ENCODE peak calls at places on chromosome 20, in four cellular contexts. One of them, this sample, is unnamed.

GRCh38 chr20:33648396-33649004 is 13.6 kb upstream of the C20orf144 start:
- DNase-seq in H9: no peak
- DNase-seq in lower lobe of right lung: no peak
- DNase-seq in endothelial cell of umbilical vein: no peak
- DNase-seq in this sample: no peak

GRCh38 chr20:41140226-41141133 is 3.1 kb downstream of the PLCG1 start:
- DNase-seq in H9: no peak
- DNase-seq in lower lobe of right lung: no peak
- DNase-seq in endothelial cell of umbilical vein: no peak
- DNase-seq in this sample: no peak

GRCh38 chr20:31864521-31865400 is 5.6 kb downstream of the DUSP15 start:
- DNase-seq in H9: no peak
- DNase-seq in lower lobe of right lung: no peak
- DNase-seq in endothelial cell of umbilical vein: no peak
- DNase-seq in this sample: no peak

GRCh38 chr20:48720256-48721020 is 107.4 kb downstream of the PREX1 start:
- DNase-seq in H9: no peak
- DNase-seq in lower lobe of right lung: no peak
- DNase-seq in endothelial cell of umbilical vein: no peak
- DNase-seq in this sample: no peak

GRCh38 chr20:38414769-38415450 is 20.2 kb downstream of the SNHG17 start:
- DNase-seq in H9: peak; percentile 24
- DNase-seq in lower lobe of right lung: no peak
- DNase-seq in endothelial cell of umbilical vein: no peak
- DNase-seq in this sample: no peak

GRCh38 chr20:51223163-51223562 is 200.3 kb upstream of the KCNG1 start:
- DNase-seq in H9: no peak
- DNase-seq in lower lobe of right lung: no peak
- DNase-seq in endothelial cell of umbilical vein: no peak
- DNase-seq in this sample: no peak

GRCh38 chr20:11917663-11918062 is at the start of gene BTBD3:
- DNase-seq in H9: no peak
- DNase-seq in lower lobe of right lung: peak; percentile 43
- DNase-seq in endothelial cell of umbilical vein: peak; percentile 86
- DNase-seq in this sample: no peak

GRCh38 chr20:58511364-58511763 is 3.8 kb downstream of the APCDD1L start:
- DNase-seq in H9: no peak
- DNase-seq in lower lobe of right lung: no peak
- DNase-seq in endothelial cell of umbilical vein: peak; percentile 64
- DNase-seq in this sample: no peak

GRCh38 chr20:25191689-25192088 is 3.8 kb upstream of the ENTPD6 start:
- DNase-seq in H9: no peak
- DNase-seq in lower lobe of right lung: no peak
- DNase-seq in endothelial cell of umbilical vein: no peak
- DNase-seq in this sample: no peak

GRCh38 chr20:38434310-38434741 is 802 bp downstream of the SNHG17 start:
- DNase-seq in H9: no peak
- DNase-seq in lower lobe of right lung: peak; percentile 52
- DNase-seq in endothelial cell of umbilical vein: peak; percentile 50
- DNase-seq in this sample: no peak

GRCh38 chr20:38853759-38854158 is 48.3 kb downstream of the PPP1R16B start:
- DNase-seq in H9: no peak
- DNase-seq in lower lobe of right lung: no peak
- DNase-seq in endothelial cell of umbilical vein: no peak
- DNase-seq in this sample: no peak

GRCh38 chr20:19991826-19992225 is 25.3 kb upstream of the NAA20 start:
- DNase-seq in H9: no peak
- DNase-seq in lower lobe of right lung: no peak
- DNase-seq in endothelial cell of umbilical vein: peak; percentile 18
- DNase-seq in this sample: no peak

GRCh38 chr20:33388268-33388667 is 13.1 kb downstream of the CDK5RAP1 start:
- DNase-seq in H9: no peak
- DNase-seq in lower lobe of right lung: no peak
- DNase-seq in endothelial cell of umbilical vein: no peak
- DNase-seq in this sample: no peak

GRCh38 chr20:58636396-58636982 is 14.6 kb upstream of the STX16 start:
- DNase-seq in H9: no peak
- DNase-seq in lower lobe of right lung: no peak
- DNase-seq in endothelial cell of umbilical vein: no peak
- DNase-seq in this sample: no peak

GRCh38 chr20:32482251-32483220 is 102.6 kb downstream of the NOL4L start:
- DNase-seq in H9: peak; percentile 68
- DNase-seq in lower lobe of right lung: peak; percentile 78
- DNase-seq in endothelial cell of umbilical vein: peak; percentile 35
- DNase-seq in this sample: no peak

GRCh38 chr20:20594171-20594530 is 118.3 kb downstream of the RALGAPA2 start:
- DNase-seq in H9: no peak
- DNase-seq in lower lobe of right lung: no peak
- DNase-seq in endothelial cell of umbilical vein: peak; percentile 25
- DNase-seq in this sample: no peak

GRCh38 chr20:58568441-58568931 is 53.3 kb upstream of the APCDD1L start:
- DNase-seq in H9: no peak
- DNase-seq in lower lobe of right lung: no peak
- DNase-seq in endothelial cell of umbilical vein: no peak
- DNase-seq in this sample: no peak

GRCh38 chr20:21376631-21377030 is 20.7 kb downstream of the NKX2-4 start:
- DNase-seq in H9: no peak
- DNase-seq in lower lobe of right lung: no peak
- DNase-seq in endothelial cell of umbilical vein: no peak
- DNase-seq in this sample: no peak

GRCh38 chr20:33649201-33649631 is 12.9 kb upstream of the C20orf144 start:
- DNase-seq in H9: no peak
- DNase-seq in lower lobe of right lung: peak; percentile 78
- DNase-seq in endothelial cell of umbilical vein: no peak
- DNase-seq in this sample: no peak

GRCh38 chr20:49979030-49979832 is 3.5 kb upstream of the SNAI1 start:
- DNase-seq in H9: peak; percentile 86
- DNase-seq in lower lobe of right lung: peak; percentile 59
- DNase-seq in endothelial cell of umbilical vein: peak; percentile 48
- DNase-seq in this sample: peak; percentile 78

GRCh38 chr20:12394786-12395185 is 477.1 kb downstream of the BTBD3 start:
- DNase-seq in H9: peak; percentile 69
- DNase-seq in lower lobe of right lung: no peak
- DNase-seq in endothelial cell of umbilical vein: no peak
- DNase-seq in this sample: no peak

GRCh38 chr20:53622247-53623114 is 28.8 kb upstream of the ZNF217 start:
- DNase-seq in H9: no peak
- DNase-seq in lower lobe of right lung: no peak
- DNase-seq in endothelial cell of umbilical vein: no peak
- DNase-seq in this sample: no peak

GRCh38 chr20:53623454-53624206 is 30.0 kb upstream of the ZNF217 start:
- DNase-seq in H9: peak; percentile 64
- DNase-seq in lower lobe of right lung: no peak
- DNase-seq in endothelial cell of umbilical vein: peak; percentile 85
- DNase-seq in this sample: peak; percentile 86

GRCh38 chr20:53623127-53623453 is 29.5 kb upstream of the ZNF217 start:
- DNase-seq in H9: no peak
- DNase-seq in lower lobe of right lung: no peak
- DNase-seq in endothelial cell of umbilical vein: no peak
- DNase-seq in this sample: no peak

GRCh38 chr20:53617791-53618489 is 24.3 kb upstream of the ZNF217 start:
- DNase-seq in H9: no peak
- DNase-seq in lower lobe of right lung: no peak
- DNase-seq in endothelial cell of umbilical vein: no peak
- DNase-seq in this sample: peak; percentile 24

DNA sequence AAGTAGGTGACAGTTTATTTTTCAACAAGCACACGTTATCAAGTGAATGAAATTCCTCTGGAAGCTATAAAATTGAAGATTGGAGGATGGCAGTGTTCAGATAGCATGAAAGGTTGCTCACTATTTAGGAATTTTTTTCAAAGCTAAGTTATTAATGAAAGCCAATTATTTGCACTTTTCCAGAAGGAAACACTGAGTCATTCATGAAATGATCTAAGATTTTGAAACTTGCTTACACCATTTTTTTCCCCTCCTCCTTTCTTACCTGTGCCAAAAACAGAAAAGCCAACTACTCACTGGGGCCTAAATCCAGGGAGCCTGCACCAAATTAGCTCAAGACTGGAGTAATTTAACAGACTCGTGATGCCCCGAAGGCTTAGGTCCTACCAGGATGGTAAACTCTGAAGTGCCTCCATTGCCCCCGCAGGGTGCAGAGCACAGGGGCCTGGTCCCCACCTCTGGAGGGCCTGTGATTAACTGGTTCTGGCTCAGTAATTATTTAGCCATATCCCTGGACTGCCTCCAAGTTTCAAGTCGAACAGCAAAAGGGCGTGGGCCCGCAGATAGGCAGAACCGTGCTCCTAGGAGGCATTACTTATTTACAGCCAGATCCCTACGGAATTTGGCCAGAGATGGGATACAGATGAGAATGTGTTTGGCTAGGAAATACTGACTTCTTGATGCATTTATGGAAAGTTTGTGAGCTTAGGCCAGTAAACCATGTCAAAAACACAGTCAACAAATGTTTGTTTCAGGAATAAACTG is 28.0 kb upstream of the ZNF217 start:
- DNase-seq in H9: no peak
- DNase-seq in lower lobe of right lung: no peak
- DNase-seq in endothelial cell of umbilical vein: peak; percentile 92
- DNase-seq in this sample: peak; percentile 76
- TF ChIP-seq CTCF in H9: no peak
- TF ChIP-seq CTCF in lower lobe of right lung: no peak
- TF ChIP-seq CTCF in endothelial cell of umbilical vein: no peak
- TF ChIP-seq CTCF in this sample: no peak

DNA sequence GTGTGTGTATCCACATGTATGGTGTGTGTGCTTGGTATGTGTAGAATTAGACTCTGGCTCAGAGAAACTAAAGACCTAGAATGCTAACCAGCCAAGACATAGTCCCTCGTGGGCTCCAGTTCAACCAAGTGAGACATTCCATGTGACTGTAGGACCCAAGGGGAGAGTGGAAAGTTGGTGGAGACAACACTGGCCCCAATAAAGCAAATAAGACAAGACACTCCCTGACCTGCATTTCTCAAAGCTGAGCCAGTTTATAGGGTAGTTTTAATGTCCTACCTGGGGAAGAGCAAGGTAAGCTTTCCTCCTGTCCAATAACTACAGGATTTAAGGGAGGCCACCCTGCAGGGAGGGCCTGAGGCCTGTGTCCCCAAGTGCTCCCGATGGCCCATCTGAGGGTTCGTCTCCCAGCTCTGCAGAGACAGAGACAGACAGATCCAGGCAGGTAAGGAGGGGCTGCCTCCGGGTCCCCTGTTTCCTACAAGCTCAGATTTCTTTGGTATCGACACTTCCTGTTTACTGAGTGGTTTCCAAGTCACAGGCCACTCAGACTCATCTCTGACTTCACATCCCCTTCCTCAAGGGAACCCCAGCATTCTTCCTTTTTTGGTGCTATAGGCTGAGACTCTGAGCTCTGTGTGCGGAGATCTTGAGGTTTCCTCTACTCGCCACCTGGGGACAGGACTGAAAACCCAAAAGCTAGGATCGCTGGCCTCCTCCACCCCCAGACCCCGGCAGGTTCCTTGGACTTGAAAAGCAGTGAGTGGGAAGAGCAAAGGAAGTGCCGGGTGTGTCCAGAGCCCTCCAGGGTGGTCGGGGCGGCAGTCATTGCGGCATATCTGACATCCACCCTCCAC is 92.4 kb downstream of the PRND start:
- DNase-seq in H9: no peak
- DNase-seq in lower lobe of right lung: no peak
- DNase-seq in endothelial cell of umbilical vein: peak; percentile 58
- DNase-seq in this sample: no peak
- H3K4me1 ChIP-seq in H9: no peaks in the 10 kb centered on the region
- H3K4me1 ChIP-seq in lower lobe of right lung: peaks cover 70% of the 10 kb centered on the region
- H3K4me1 ChIP-seq in endothelial cell of umbilical vein: peaks cover 28% of the 10 kb centered on the region
- H3K4me1 ChIP-seq in this sample: peaks cover 2% of the 10 kb centered on the region

GRCh38 chr20:62083312-62083711 is 17.6 kb upstream of the TAF4 start:
- DNase-seq in H9: no peak
- DNase-seq in lower lobe of right lung: no peak
- DNase-seq in endothelial cell of umbilical vein: no peak
- DNase-seq in this sample: no peak
- TF ChIP-seq CTCF in H9: no peak
- TF ChIP-seq CTCF in lower lobe of right lung: no peak
- TF ChIP-seq CTCF in endothelial cell of umbilical vein: no peak
- TF ChIP-seq CTCF in this sample: no peak

DNA sequence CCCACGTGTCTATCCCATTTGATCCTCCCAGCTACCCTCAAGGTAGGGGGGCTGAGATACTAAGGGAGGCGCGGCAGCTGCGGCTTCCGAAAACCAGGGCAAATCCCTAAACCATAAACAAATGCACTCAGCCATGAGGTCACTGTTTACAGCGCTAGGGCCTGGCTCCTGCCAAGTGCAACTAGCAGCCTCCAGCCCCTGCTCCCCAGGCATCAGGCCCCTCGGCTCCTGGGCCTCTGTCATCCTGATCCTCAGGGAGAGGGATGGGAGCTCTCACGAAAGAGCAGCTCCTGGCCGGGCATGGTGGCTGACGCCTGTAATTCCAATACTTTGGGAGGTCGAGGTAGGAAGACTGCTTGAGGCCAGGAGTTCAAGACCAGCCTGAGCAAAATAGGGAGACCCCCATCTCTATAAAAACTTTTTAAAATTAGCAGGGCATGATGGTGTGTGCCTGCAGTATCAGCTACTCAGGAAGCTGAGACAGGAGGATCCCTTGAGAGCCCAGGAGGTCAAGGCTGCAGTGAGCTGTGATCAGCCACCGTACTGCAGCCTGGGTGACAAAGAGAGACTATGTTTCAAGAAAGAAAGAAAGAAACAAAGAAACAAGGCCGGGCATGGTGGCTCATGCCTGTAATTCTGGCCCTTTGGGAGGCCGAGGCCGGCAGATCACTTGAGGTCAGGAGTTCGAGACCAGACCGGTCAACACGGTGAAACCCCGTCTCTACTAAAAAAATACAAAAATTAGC is 42.5 kb upstream of the TLDC2 start:
- DNase-seq in H9: no peak
- DNase-seq in lower lobe of right lung: no peak
- DNase-seq in endothelial cell of umbilical vein: peak; percentile 30
- DNase-seq in this sample: no peak
- H3K4me1 ChIP-seq in H9: no peaks in the 10 kb centered on the region
- H3K4me1 ChIP-seq in lower lobe of right lung: peaks cover 84% of the 10 kb centered on the region
- H3K4me1 ChIP-seq in endothelial cell of umbilical vein: peaks cover 41% of the 10 kb centered on the region
- H3K4me1 ChIP-seq in this sample: peaks cover 56% of the 10 kb centered on the region

GRCh38 chr20:426564-426963 is 18.5 kb downstream of the RBCK1 start:
- DNase-seq in H9: no peak
- DNase-seq in lower lobe of right lung: no peak
- DNase-seq in endothelial cell of umbilical vein: no peak
- DNase-seq in this sample: no peak
- TF ChIP-seq CTCF in H9: no peak
- TF ChIP-seq CTCF in lower lobe of right lung: no peak
- TF ChIP-seq CTCF in endothelial cell of umbilical vein: no peak
- TF ChIP-seq CTCF in this sample: no peak

GRCh38 chr20:35292504-35293285 is 470 bp upstream of the FAM83C start:
- DNase-seq in H9: no peak
- DNase-seq in lower lobe of right lung: no peak
- DNase-seq in endothelial cell of umbilical vein: no peak
- DNase-seq in this sample: no peak

GRCh38 chr20:35295674-35296073 is 3.4 kb upstream of the FAM83C start:
- DNase-seq in H9: no peak
- DNase-seq in lower lobe of right lung: no peak
- DNase-seq in endothelial cell of umbilical vein: no peak
- DNase-seq in this sample: no peak

GRCh38 chr20:35293303-35294292 is 1.4 kb upstream of the FAM83C start:
- DNase-seq in H9: no peak
- DNase-seq in lower lobe of right lung: no peak
- DNase-seq in endothelial cell of umbilical vein: no peak
- DNase-seq in this sample: peak; percentile 34

GRCh38 chr20:35295058-35295457 is 2.8 kb upstream of the FAM83C start:
- DNase-seq in H9: no peak
- DNase-seq in lower lobe of right lung: no peak
- DNase-seq in endothelial cell of umbilical vein: no peak
- DNase-seq in this sample: no peak

GRCh38 chr20:35294293-35294685 is 2.1 kb upstream of the FAM83C start:
- DNase-seq in H9: no peak
- DNase-seq in lower lobe of right lung: no peak
- DNase-seq in endothelial cell of umbilical vein: no peak
- DNase-seq in this sample: peak; percentile 45
- H3K4me1 ChIP-seq in H9: no peaks in the 10 kb centered on the region
- H3K4me1 ChIP-seq in lower lobe of right lung: no peaks in the 10 kb centered on the region
- H3K4me1 ChIP-seq in endothelial cell of umbilical vein: peaks cover 5% of the 10 kb centered on the region
- H3K4me1 ChIP-seq in this sample: no peaks in the 10 kb centered on the region